ENCODE peak calls at places on chromosomes 4 and X, in six cellular contexts. One of them, this sample, is unnamed.

GRCh38 chr4:123121241-123121907 is 199.0 kb upstream of the NUDT6 start:
- DNase-seq in A549: peak
- DNase-seq in endothelial cell of umbilical vein: peak
- DNase-seq in HepG2: peak
- DNase-seq in K562: no peak
- DNase-seq in GM12878: no peak
- DNase-seq in this sample: no peak

GRCh38 chrX:1105671-1106419 is 106.6 kb downstream of the CRLF2 start:
- DNase-seq in A549: no peak
- DNase-seq in endothelial cell of umbilical vein: no peak
- DNase-seq in HepG2: no peak
- DNase-seq in K562: no peak
- DNase-seq in GM12878: no peak
- DNase-seq in this sample: no peak

GRCh38 chrX:143837010-143837409 is 46.9 kb upstream of the UBE2NL start:
- DNase-seq in A549: no peak
- DNase-seq in endothelial cell of umbilical vein: no peak
- DNase-seq in HepG2: no peak
- DNase-seq in K562: no peak
- DNase-seq in GM12878: no peak
- DNase-seq in this sample: no peak

GRCh38 chr4:102420563-102421221 is 75.4 kb upstream of the SLC39A8 start:
- DNase-seq in A549: peak
- DNase-seq in endothelial cell of umbilical vein: peak
- DNase-seq in HepG2: peak
- DNase-seq in K562: no peak
- DNase-seq in GM12878: no peak
- DNase-seq in this sample: peak

GRCh38 chrX:109578916-109579315 is 42.3 kb downstream of the NXT2 start:
- DNase-seq in A549: no peak
- DNase-seq in endothelial cell of umbilical vein: peak
- DNase-seq in HepG2: no peak
- DNase-seq in K562: no peak
- DNase-seq in GM12878: no peak
- DNase-seq in this sample: no peak

GRCh38 chr4:31045724-31046318 is 325.7 kb downstream of the PCDH7 start:
- DNase-seq in A549: peak
- DNase-seq in endothelial cell of umbilical vein: peak
- DNase-seq in HepG2: no peak
- DNase-seq in K562: peak
- DNase-seq in GM12878: no peak
- DNase-seq in this sample: peak

GRCh38 chrX:68060506-68061205 is 372.6 kb downstream of the OPHN1 start:
- DNase-seq in A549: no peak
- DNase-seq in endothelial cell of umbilical vein: peak
- DNase-seq in HepG2: no peak
- DNase-seq in K562: no peak
- DNase-seq in GM12878: no peak
- DNase-seq in this sample: no peak

GRCh38 chr4:146255463-146255862 is 41.1 kb downstream of the REELD1 start:
- DNase-seq in A549: no peak
- DNase-seq in endothelial cell of umbilical vein: no peak
- DNase-seq in HepG2: no peak
- DNase-seq in K562: no peak
- DNase-seq in GM12878: no peak
- DNase-seq in this sample: no peak

GRCh38 chrX:1727531-1728027 is 112.7 kb downstream of the ASMT start:
- DNase-seq in A549: peak
- DNase-seq in endothelial cell of umbilical vein: no peak
- DNase-seq in HepG2: peak
- DNase-seq in K562: no peak
- DNase-seq in GM12878: no peak
- DNase-seq in this sample: no peak

GRCh38 chr4:24507439-24507838 is 76.9 kb downstream of the DHX15 start:
- DNase-seq in A549: no peak
- DNase-seq in endothelial cell of umbilical vein: no peak
- DNase-seq in HepG2: no peak
- DNase-seq in K562: no peak
- DNase-seq in GM12878: no peak
- DNase-seq in this sample: no peak
- TF ChIP-seq MAX in A549: no peak
- TF ChIP-seq MAX in endothelial cell of umbilical vein: no peak
- TF ChIP-seq MAX in HepG2: no peak
- TF ChIP-seq MAX in K562: no peak
- TF ChIP-seq MAX in GM12878: no peak
- TF ChIP-seq MAX in this sample: no peak

DNA sequence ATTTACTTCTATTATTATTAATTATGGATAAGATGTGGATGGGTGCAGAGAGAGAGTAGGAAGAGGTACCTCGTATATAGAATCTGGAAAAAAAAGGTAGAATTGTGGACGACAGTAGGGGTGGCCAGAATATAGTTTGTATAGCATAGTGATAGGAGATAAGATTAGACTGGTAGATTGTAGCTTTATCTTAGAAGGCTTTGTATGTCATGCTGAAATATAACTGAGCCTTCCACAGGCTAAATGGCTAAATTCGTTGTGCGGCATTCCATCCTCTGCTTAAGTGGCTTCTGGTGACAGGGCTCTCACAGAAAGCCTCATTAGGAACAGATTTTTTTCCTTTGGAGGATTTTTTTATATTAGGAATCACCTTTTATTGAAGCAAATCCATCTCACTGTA is 142.3 kb upstream of the BMPR1B start:
- DNase-seq in A549: no peak
- DNase-seq in endothelial cell of umbilical vein: no peak
- DNase-seq in HepG2: no peak
- DNase-seq in K562: no peak
- DNase-seq in GM12878: no peak
- DNase-seq in this sample: no peak
- TF ChIP-seq MYC in A549: no peak
- TF ChIP-seq MYC in endothelial cell of umbilical vein: no peak
- TF ChIP-seq MYC in HepG2: no peak
- TF ChIP-seq MYC in K562: no peak
- TF ChIP-seq MYC in GM12878: no peak
- TF ChIP-seq MYC in this sample: no peak

DNA sequence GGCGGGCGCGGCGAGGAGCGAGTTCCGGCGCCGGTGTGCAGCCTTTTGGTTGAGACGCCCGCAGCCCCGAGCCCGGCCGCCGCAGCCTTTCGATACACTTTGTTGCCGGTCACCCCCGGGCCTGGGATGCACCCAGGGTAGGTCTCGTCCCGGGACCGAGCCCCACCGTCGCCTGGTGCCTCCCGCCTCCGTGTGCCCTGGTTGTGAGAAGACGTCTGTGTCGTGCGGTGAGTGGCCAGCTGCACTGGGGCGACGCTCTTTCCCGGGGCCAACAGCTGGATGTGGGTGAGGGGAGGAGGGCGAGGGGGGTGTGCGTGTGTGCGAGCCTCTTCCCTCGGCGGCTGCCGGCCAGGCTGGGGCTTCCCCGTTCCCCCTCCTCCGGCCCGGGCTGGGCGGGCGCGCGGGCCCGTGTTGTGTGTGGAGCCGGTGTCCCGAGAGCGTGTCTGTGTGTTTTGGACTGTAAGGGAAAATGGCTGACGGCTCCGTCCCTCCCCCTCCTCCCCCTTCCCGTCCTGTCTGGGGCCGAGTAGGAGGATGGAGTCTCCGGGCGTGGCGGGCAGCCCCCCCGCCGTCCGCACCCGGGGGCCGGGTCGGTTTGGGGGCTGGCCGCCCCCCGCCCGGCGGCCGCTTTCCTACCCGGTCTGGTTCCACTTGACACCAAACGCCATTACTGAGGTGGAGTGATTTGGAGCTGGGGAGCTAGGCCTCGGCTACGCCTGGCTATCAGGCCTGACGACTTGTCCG is 810 bp downstream of the USP9X start:
- DNase-seq in A549: peak
- DNase-seq in endothelial cell of umbilical vein: peak
- DNase-seq in HepG2: peak
- DNase-seq in K562: no peak
- DNase-seq in GM12878: no peak
- DNase-seq in this sample: peak
- TF ChIP-seq MAX in A549: no peak
- TF ChIP-seq MAX in endothelial cell of umbilical vein: no peak
- TF ChIP-seq MAX in HepG2: no peak
- TF ChIP-seq MAX in K562: no peak
- TF ChIP-seq MAX in GM12878: no peak
- TF ChIP-seq MAX in this sample: peak

DNA sequence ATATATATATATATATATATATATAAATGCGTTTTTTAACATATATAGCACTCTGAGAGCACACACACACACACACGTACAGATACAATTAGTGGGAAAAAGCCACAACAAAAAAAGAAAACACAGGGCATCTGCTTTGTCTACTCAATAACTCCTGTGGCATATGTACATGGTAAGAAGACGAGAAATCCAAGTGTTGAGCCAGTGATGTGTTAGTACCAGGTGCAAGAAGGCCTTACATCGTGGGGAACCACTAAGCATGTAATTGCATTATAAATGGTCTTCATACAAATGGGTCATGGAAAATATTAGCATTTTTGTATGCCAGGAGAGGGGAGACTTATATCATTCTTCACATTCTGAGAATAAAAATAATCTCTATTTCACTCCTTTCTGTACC is 62.7 kb upstream of the FAM47B start:
- DNase-seq in A549: no peak
- DNase-seq in endothelial cell of umbilical vein: no peak
- DNase-seq in HepG2: no peak
- DNase-seq in K562: no peak
- DNase-seq in GM12878: no peak
- DNase-seq in this sample: no peak
- TF ChIP-seq MYC in A549: no peak
- TF ChIP-seq MYC in endothelial cell of umbilical vein: no peak
- TF ChIP-seq MYC in HepG2: no peak
- TF ChIP-seq MYC in K562: no peak
- TF ChIP-seq MYC in GM12878: no peak
- TF ChIP-seq MYC in this sample: no peak

This sample was measured in NB4.